ENCODE peak calls at places on chromosomes 5 and 9, in eight cellular contexts. T is breast epithelium, Q is astrocyte of the spinal cord, L is GM12878, G is HL-60, R is neural crest cell, M is fibroblast of lung, S is dorsolateral prefrontal cortex. N is an unnamed sample.
A peak's percentile ranks its signal among the peaks of the same experiment; 100 is the strongest.

GRCh38 chr9:77839459-77840140 is 191.5 kb upstream of the GNA14 start:
- DNase-seq in T (no peak), Q (peak; percentile 75), L (no peak), G (no peak), R (no peak), M (peak; percentile 78), S (no peak), N (peak; percentile 78)

GRCh38 chr5:127550652-127551409 is 33.4 kb downstream of the PRRC1 start:
- DNase-seq in T (no peak), Q (no peak), L (no peak), G (no peak), R (no peak), M (no peak), S (no peak), N (peak; percentile 44)

GRCh38 chr9:131307974-131308373 is 18.5 kb downstream of the PLPP7 start:
- DNase-seq in T (no peak), Q (no peak), L (no peak), G (no peak), R (no peak), M (no peak), S (no peak), N (no peak)

GRCh38 chr9:82882133-82882532 is 180.8 kb downstream of the RASEF start:
- DNase-seq in T (no peak), Q (peak; percentile 39), L (no peak), G (no peak), R (no peak), M (no peak), S (no peak), N (no peak)

GRCh38 chr9:114606597-114607207 is 4.4 kb upstream of the TMEM268 start:
- DNase-seq in T (no peak), Q (peak; percentile 52), L (no peak), G (peak; percentile 66), R (no peak), M (peak; percentile 89), S (no peak), N (peak; percentile 88)

GRCh38 chr9:114339130-114339908 is 9.7 kb downstream of the ORM2 start:
- DNase-seq in T (no peak), Q (peak; percentile 33), L (peak; percentile 46), G (peak; percentile 59), R (peak; percentile 48), M (peak; percentile 51), S (peak; percentile 56), N (peak; percentile 65)

GRCh38 chr9:21096172-21096900 is 18.6 kb upstream of the IFNB1 start:
- DNase-seq in T (no peak), Q (peak; percentile 59), L (peak; percentile 46), G (no peak), R (no peak), M (peak; percentile 86), S (no peak), N (peak; percentile 69)

GRCh38 chr5:136132557-136133415 is at the start of gene SMAD5:
- DNase-seq in T (peak; percentile 91), Q (peak; percentile 97), L (peak; percentile 65), G (peak; percentile 81), R (peak; percentile 94), M (peak; percentile 97), S (peak; percentile 89), N (peak; percentile 97)

GRCh38 chr5:89826938-89827337 is 582.6 kb downstream of the CETN3 start:
- DNase-seq in T (no peak), Q (no peak), L (no peak), G (no peak), R (no peak), M (no peak), S (no peak), N (no peak)

GRCh38 chr9:84481819-84482218 is 141.3 kb upstream of the SLC28A3 start:
- DNase-seq in T (no peak), Q (no peak), L (no peak), G (no peak), R (no peak), M (no peak), S (no peak), N (no peak)

GRCh38 chr9:84480071-84480470 is 139.5 kb upstream of the SLC28A3 start:
- DNase-seq in T (no peak), Q (no peak), L (no peak), G (no peak), R (no peak), M (no peak), S (no peak), N (no peak)

GRCh38 chr9:84490206-84490605 is 149.6 kb upstream of the SLC28A3 start:
- DNase-seq in T (peak; percentile 32), Q (no peak), L (no peak), G (no peak), R (no peak), M (no peak), S (no peak), N (no peak)

DNA sequence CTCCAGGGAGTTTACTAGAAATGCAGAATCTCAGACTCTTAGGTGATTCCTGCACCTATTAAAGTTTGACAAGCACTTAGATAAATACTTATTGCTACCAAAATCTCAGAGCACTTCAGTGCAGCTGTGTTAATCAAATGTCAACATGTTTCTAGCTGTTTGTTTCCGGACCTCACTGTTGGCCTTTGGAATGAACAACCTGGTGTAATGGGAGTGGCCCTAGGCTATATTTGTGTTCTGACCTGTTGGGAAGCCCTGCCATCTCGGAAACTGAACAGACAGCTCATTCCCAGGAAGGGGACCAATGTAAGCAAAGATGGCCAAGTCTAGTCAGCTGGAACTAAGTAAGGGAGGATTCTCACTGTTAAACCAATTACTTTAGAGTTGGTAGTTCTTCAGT is 145.0 kb upstream of the SLC28A3 start:
- DNase-seq in T (no peak), Q (no peak), L (no peak), G (no peak), R (no peak), M (no peak), S (no peak), N (no peak)
- TF ChIP-seq CTCF in T (no peak), Q (no peak), L (no peak), G (no peak), R (no peak), M (no peak), S (no peak), N (no peak)

DNA sequence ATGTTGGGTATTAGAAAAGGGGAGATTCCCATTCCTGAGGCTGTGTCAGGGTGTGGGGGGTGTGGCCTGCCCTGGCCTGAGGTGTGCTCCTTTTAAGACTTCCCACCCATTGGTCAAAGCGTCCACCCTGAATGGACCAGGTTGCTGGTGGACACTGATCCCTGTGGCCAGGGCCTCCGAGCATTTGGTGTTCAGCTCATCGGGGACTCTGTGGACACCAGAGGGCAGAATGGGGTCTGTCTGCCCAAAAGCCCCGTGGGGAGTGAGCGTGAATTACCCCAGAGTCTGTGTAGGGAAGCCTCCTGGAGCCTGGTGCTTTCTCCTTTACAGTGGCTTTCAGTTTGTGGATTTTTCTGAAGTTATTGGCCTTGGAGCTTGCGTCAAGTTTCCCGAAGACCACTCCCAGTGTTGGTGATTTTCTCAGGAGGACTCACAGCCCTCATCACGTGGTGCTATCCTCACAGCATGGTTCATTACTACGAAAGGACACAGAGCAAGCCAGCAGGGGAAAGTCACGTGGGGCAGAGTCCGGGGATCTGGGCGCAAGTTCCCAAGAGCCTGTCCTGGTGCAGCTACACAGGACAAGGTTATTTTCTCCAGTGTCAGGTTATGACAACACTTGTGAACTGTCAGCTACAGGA is 55.5 kb downstream of the TENT4A start:
- DNase-seq in T (no peak), Q (no peak), L (no peak), G (no peak), R (no peak), M (no peak), S (no peak), N (no peak)
- TF ChIP-seq CTCF in T (no peak), Q (no peak), L (no peak), G (no peak), R (no peak), M (no peak), S (no peak), N (no peak)

DNA sequence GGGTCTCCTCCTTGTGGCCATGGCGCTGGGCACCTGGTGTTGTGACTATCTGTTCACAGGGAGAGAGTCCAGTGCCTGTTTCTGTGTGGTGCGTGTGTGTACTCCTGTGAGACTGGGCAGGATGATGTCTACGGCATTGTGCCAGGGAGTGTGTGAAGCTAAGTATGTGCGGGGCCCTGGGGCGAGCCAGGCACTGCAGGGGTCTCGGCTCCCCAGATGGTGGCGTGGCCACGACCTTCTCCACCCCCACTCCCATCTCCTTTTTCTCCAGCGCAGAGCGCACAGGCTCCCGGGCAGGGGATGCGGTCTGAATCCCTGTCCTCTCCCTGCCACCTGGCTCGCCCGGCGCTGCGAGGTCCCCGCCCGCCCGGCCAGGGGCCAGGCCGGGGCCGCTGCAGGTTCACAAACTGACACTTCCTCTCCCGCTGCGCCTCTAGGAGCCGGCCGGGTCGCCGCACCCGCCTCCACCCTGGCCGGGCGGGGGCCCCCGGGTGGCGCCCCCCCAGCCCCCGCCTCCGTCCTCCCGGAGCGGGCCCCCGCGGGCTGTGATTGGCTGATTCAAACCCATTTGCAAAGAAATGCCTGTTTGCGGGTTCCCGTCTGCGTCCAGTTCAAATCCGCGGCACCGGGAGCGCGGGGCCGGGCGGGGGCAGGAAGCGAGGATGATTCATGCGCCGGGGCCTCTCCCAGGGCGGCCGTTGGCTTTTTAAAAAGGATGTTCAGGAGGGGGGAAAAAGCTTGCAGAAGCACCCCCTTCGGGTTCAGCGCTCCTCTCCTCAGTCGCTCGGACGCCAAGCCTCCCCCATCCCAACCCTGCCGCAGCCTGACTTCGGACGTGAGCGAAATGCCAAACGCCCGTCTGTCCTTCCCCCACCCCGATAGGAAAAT is 790 bp downstream of the PHF19 start:
- DNase-seq in T (peak; percentile 71), Q (peak; percentile 95), L (no peak), G (peak; percentile 98), R (peak; percentile 61), M (peak; percentile 86), S (peak; percentile 74), N (peak; percentile 82)
- TF ChIP-seq CTCF in T (no peak), Q (peak; percentile 19), L (no peak), G (no peak), R (no peak), M (peak; percentile 3), S (no peak), N (peak; percentile 3)

GRCh38 chr9:135214054-135214640 is 126.7 kb downstream of the OLFM1 start:
- DNase-seq in T (no peak), Q (no peak), L (no peak), G (no peak), R (peak; percentile 24), M (no peak), S (no peak), N (no peak)

GRCh38 chr9:135216236-135216635 is 128.8 kb downstream of the OLFM1 start:
- DNase-seq in T (no peak), Q (no peak), L (no peak), G (no peak), R (no peak), M (no peak), S (no peak), N (no peak)

GRCh38 chr9:135215571-135216161 is 128.2 kb downstream of the OLFM1 start:
- DNase-seq in T (peak; percentile 21), Q (no peak), L (no peak), G (no peak), R (no peak), M (no peak), S (no peak), N (peak; percentile 17)

GRCh38 chr9:135213566-135213965 is 126.1 kb downstream of the OLFM1 start:
- DNase-seq in T (no peak), Q (no peak), L (no peak), G (no peak), R (no peak), M (no peak), S (no peak), N (no peak)

DNA sequence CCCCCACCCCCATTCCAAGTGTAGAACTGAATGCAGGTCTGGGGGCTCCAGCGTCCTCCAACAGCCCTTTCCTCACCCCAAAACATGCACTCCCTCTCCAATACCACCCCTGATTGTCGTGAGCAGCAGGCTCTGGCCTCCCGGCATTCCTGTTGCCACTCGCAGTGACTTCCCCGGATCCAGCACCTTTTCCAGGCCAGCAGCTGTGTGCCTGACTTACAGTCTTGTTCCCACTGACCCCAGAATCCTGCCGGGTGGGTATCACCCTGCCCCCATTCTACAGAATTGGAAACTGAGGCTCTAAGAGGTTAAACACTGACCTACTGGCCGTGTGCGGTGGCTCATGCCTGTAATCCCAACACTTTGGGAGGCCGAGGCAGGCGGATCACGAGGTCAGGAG is 127.2 kb downstream of the OLFM1 start:
- DNase-seq in T (no peak), Q (no peak), L (no peak), G (no peak), R (no peak), M (no peak), S (no peak), N (no peak)
- TF ChIP-seq CTCF in T (no peak), Q (no peak), L (no peak), G (no peak), R (no peak), M (no peak), S (no peak), N (no peak)

N was measured in fibroblast of pulmonary artery.